ENCODE peak calls at places on chromosomes 16 and 17, in four cellular contexts. One of them, this sample, is unnamed. For H3K9me3 and H3K4me1, the result is how much of the 10 kb centered on the place peaks cover.

GRCh38 chr16:75820672-75821071 is 94.4 kb upstream of the CPHXL start:
- DNase-seq in keratinocyte: no peak
- DNase-seq in GM23248: no peak
- DNase-seq in HCT116: no peak
- DNase-seq in this sample: no peak

GRCh38 chr17:31216053-31216751 is 80.8 kb downstream of the OMG start:
- DNase-seq in GM23248: peak
- DNase-seq in HCT116: peak
- DNase-seq in keratinocyte: no peak
- DNase-seq in this sample: peak

GRCh38 chr17:40854175-40854814 is 12.7 kb downstream of the KRT12 start:
- DNase-seq in GM23248: peak
- DNase-seq in HCT116: peak
- DNase-seq in keratinocyte: no peak
- DNase-seq in this sample: peak

GRCh38 chr16:84851192-84852127 is 31.7 kb downstream of the CRISPLD2 start:
- DNase-seq in HCT116: no peak
- DNase-seq in GM23248: peak
- DNase-seq in keratinocyte: no peak
- DNase-seq in this sample: peak

GRCh38 chr16:15055141-15056053 is 477 bp downstream of the NTAN1 start:
- DNase-seq in HCT116: no peak
- DNase-seq in GM23248: peak
- DNase-seq in keratinocyte: no peak
- DNase-seq in this sample: no peak

GRCh38 chr17:42016411-42016831 is 818 bp downstream of the DNAJC7 start:
- DNase-seq in HCT116: no peak
- DNase-seq in keratinocyte: no peak
- DNase-seq in GM23248: peak
- DNase-seq in this sample: peak

GRCh38 chr17:76834889-76835288 is 33.3 kb upstream of the MGAT5B start:
- DNase-seq in keratinocyte: no peak
- DNase-seq in GM23248: no peak
- DNase-seq in HCT116: no peak
- DNase-seq in this sample: no peak

GRCh38 chr17:32486091-32486700 is 597 bp upstream of the CDK5R1 start:
- DNase-seq in HCT116: peak
- DNase-seq in keratinocyte: no peak
- DNase-seq in GM23248: peak
- DNase-seq in this sample: peak

GRCh38 chr16:1300664-1301476 is 8.6 kb upstream of the UBE2I start:
- DNase-seq in GM23248: peak
- DNase-seq in HCT116: no peak
- DNase-seq in keratinocyte: no peak
- DNase-seq in this sample: no peak

GRCh38 chr16:7366041-7366440 is 33.4 kb downstream of the RBFOX1 start:
- DNase-seq in HCT116: no peak
- DNase-seq in GM23248: no peak
- DNase-seq in keratinocyte: no peak
- DNase-seq in this sample: no peak

GRCh38 chr16:49417354-49417753 is 43.8 kb downstream of the C16orf78 start:
- DNase-seq in keratinocyte: no peak
- DNase-seq in HCT116: no peak
- DNase-seq in GM23248: no peak
- DNase-seq in this sample: no peak

GRCh38 chr16:19432429-19432828 is 14.7 kb downstream of the TMC5 start:
- DNase-seq in keratinocyte: no peak
- DNase-seq in HCT116: peak
- DNase-seq in GM23248: no peak
- DNase-seq in this sample: no peak

GRCh38 chr16:88690341-88691128 is 4.2 kb upstream of the SNAI3 start:
- DNase-seq in HCT116: no peak
- DNase-seq in keratinocyte: no peak
- DNase-seq in GM23248: no peak
- DNase-seq in this sample: no peak

GRCh38 chr17:76581515-76581914 is 4.1 kb downstream of the ST6GALNAC2 start:
- DNase-seq in GM23248: no peak
- DNase-seq in HCT116: no peak
- DNase-seq in keratinocyte: no peak
- DNase-seq in this sample: no peak

GRCh38 chr17:21125862-21126261 is 902 bp upstream of the DHRS7B start:
- DNase-seq in keratinocyte: no peak
- DNase-seq in HCT116: no peak
- DNase-seq in GM23248: no peak
- DNase-seq in this sample: no peak

GRCh38 chr17:1188812-1189211 is 9.0 kb upstream of the ABR start:
- DNase-seq in GM23248: peak
- DNase-seq in keratinocyte: no peak
- DNase-seq in HCT116: no peak
- DNase-seq in this sample: peak

GRCh38 chr16:80670170-80670865 is 129.5 kb downstream of the DYNLRB2 start:
- DNase-seq in GM23248: no peak
- DNase-seq in keratinocyte: no peak
- DNase-seq in HCT116: no peak
- DNase-seq in this sample: no peak

GRCh38 chr17:78473951-78474630 is 95.6 kb downstream of the PGS1 start:
- DNase-seq in GM23248: peak
- DNase-seq in HCT116: no peak
- DNase-seq in keratinocyte: no peak
- DNase-seq in this sample: no peak

GRCh38 chr17:49753959-49754391 is 10.0 kb downstream of the FAM117A start:
- DNase-seq in GM23248: no peak
- DNase-seq in keratinocyte: no peak
- DNase-seq in HCT116: no peak
- DNase-seq in this sample: no peak
- H3K9ac ChIP-seq in GM23248: no peak
- H3K9ac ChIP-seq in keratinocyte: no peak
- H3K9ac ChIP-seq in HCT116: no peak
- H3K9ac ChIP-seq in this sample: no peak

DNA sequence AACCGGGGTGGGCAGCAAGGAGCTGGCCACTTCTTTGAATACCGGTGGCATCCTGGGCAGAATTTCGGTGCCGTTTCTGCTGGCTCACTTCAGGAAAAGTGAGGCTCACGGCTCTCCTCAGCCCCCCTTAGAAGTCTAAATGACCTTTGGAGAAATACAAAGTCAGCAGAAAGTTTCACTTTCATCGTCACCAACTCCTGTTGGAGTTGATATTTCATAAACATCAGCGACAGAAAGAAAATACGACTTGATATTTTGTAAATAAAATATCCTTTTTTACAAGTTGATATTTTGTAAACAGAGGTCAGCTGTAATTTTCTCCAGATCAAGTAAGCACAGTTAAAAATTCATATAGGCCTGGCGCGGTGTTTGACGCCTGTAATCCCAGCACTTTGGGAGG is 781 bp downstream of the ZNF75A start:
- DNase-seq in keratinocyte: no peak
- DNase-seq in HCT116: no peak
- DNase-seq in GM23248: no peak
- DNase-seq in this sample: no peak
- H3K9me3 ChIP-seq in keratinocyte: under half
- H3K9me3 ChIP-seq in HCT116: under half
- H3K9me3 ChIP-seq in GM23248: under half
- H3K9me3 ChIP-seq in this sample: under half

GRCh38 chr17:62089296-62089695 is 24.2 kb upstream of the MED13 start:
- DNase-seq in GM23248: no peak
- DNase-seq in keratinocyte: no peak
- DNase-seq in HCT116: no peak
- DNase-seq in this sample: no peak

GRCh38 chr17:62090021-62090824 is 25.1 kb upstream of the MED13 start:
- DNase-seq in GM23248: no peak
- DNase-seq in keratinocyte: no peak
- DNase-seq in HCT116: no peak
- DNase-seq in this sample: no peak

GRCh38 chr17:62092784-62093183 is 27.7 kb upstream of the MED13 start:
- DNase-seq in HCT116: no peak
- DNase-seq in keratinocyte: no peak
- DNase-seq in GM23248: peak
- DNase-seq in this sample: no peak

GRCh38 chr17:62091804-62092203 is 26.7 kb upstream of the MED13 start:
- DNase-seq in GM23248: no peak
- DNase-seq in keratinocyte: no peak
- DNase-seq in HCT116: no peak
- DNase-seq in this sample: no peak

DNA sequence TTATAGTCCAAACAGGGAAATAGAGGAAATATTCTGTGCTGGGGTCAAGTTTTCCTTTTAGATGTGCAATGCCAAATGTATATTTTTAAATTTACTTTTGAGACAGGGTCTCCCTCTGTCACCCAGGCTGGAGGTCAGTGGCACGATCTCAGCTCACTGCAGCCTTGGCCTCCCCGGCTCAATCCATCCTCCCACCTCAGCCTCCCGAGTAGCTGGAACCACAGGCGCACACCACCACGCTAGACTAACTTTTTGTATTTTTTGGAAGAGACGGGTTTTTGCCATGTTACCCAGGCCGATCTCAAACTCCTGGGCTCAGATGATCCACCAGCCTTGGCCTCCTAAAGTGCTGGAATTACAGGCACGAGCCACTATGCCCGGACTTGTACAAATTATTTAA is 25.8 kb upstream of the MED13 start:
- DNase-seq in HCT116: no peak
- DNase-seq in GM23248: no peak
- DNase-seq in keratinocyte: no peak
- DNase-seq in this sample: no peak
- H3K4me1 ChIP-seq in HCT116: under half
- H3K4me1 ChIP-seq in GM23248: under half
- H3K4me1 ChIP-seq in keratinocyte: under half
- H3K4me1 ChIP-seq in this sample: under half

DNA sequence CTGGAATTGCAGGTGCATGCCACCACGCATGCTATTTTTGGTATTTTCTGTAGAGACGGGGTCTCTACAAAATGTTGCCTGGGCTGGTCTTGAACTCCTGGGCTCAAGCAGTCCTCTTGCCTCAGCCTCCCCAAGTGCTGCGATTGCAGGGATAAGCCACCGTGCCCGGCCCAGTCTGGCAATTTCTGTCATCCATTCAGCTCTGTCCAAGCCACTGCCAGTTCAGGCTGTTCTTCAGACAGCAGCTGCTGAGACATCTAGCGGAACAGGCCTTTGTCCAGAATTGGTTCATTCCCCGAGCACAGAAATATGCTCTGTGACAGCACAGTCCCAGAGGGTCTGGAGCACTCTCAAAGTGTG is 5.4 kb downstream of the SLC47A1 start:
- DNase-seq in keratinocyte: no peak
- DNase-seq in GM23248: no peak
- DNase-seq in HCT116: no peak
- DNase-seq in this sample: no peak
- H3K9ac ChIP-seq in keratinocyte: no peak
- H3K9ac ChIP-seq in GM23248: no peak
- H3K9ac ChIP-seq in HCT116: no peak
- H3K9ac ChIP-seq in this sample: no peak

DNA sequence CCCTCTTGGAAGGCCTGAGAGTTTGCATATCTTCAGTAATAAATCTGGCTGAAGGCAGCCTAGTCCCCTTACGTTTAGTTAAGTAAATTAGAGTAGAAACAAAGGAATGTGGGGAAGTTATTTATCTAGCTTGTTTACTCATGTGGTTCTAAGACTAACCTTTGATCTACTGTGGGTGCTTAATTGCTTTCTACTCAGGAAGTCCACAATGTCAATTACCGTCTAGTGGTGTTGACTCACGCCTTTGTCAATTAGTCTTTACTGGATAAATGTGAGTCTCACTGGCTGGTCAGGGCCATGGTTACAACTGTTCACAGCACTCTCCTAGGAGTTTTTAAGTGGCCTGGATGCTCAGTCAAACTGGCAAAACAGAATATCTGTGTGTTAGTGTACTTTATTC is 2338.4 kb downstream of the TP53TG3F start:
- DNase-seq in GM23248: no peak
- DNase-seq in HCT116: no peak
- DNase-seq in keratinocyte: no peak
- DNase-seq in this sample: no peak
- H3K9me3 ChIP-seq in GM23248: under half
- H3K9me3 ChIP-seq in HCT116: under half
- H3K9me3 ChIP-seq in keratinocyte: under half
- H3K9me3 ChIP-seq in this sample: under half

This sample was measured in fibroblast of lung.